ENCODE peak calls at places on chromosome 1, in five cellular contexts. P, W, E, R and T are unnamed samples.

GRCh38 chr1:1122981-1123480 is 7.1 kb upstream of the C1orf159 start:
- DNase-seq in P (no peak), W (peak; percentile 54), E (no peak), R (no peak), T (no peak)

GRCh38 chr1:96508226-96508625 is 213.4 kb upstream of the PTBP2 start:
- DNase-seq in P (no peak), W (no peak), E (no peak), R (no peak), T (no peak)

GRCh38 chr1:50700226-50701020 is 259.6 kb downstream of the FAF1 start:
- DNase-seq in P (no peak), W (no peak), E (no peak), R (no peak), T (no peak)

GRCh38 chr1:111516008-111516535 is 12.6 kb upstream of the ADORA3 start:
- DNase-seq in P (peak; percentile 27), W (no peak), E (peak; percentile 68), R (peak; percentile 79), T (peak; percentile 63)

GRCh38 chr1:27752372-27752771 is 20.6 kb upstream of the STX12 start:
- DNase-seq in P (no peak), W (no peak), E (no peak), R (no peak), T (no peak)

GRCh38 chr1:40313329-40313957 is 3.6 kb downstream of the COL9A2 start:
- DNase-seq in P (no peak), W (no peak), E (no peak), R (no peak), T (peak; percentile 50)

GRCh38 chr1:52142220-52143153 is 598 bp downstream of the ZFYVE9 start:
- DNase-seq in P (peak; percentile 19), W (no peak), E (peak; percentile 55), R (peak; percentile 48), T (peak; percentile 57)

GRCh38 chr1:8989821-8990220 is 36.4 kb downstream of the SLC2A7 start:
- DNase-seq in P (no peak), W (no peak), E (no peak), R (no peak), T (no peak)

GRCh38 chr1:182215797-182216196 is 154.3 kb upstream of the ZNF648 start:
- DNase-seq in P (no peak), W (no peak), E (no peak), R (no peak), T (no peak)